ENCODE peak calls at places on chromosome 11, in eight cellular contexts. S is left lung, E is cardiac fibroblast, H is ovary, K is AG09309, Q is lower leg skin, V is tibial artery, I is choroid plexus epithelial cell. M is an unnamed sample.

GRCh38 chr11:132140056-132140455 is 769.6 kb downstream of the NTM start:
- DNase-seq in H (no peak), Q (no peak), E (no peak), K (no peak), I (no peak), V (no peak), S (no peak), M (no peak)

GRCh38 chr11:12088047-12088481 is 22.3 kb upstream of the MICAL2 start:
- DNase-seq in V (peak; percentile 89), I (peak; percentile 83), K (peak; percentile 43), H (no peak), S (no peak), Q (peak; percentile 82), E (peak; percentile 65), M (no peak)

GRCh38 chr11:119258983-119259382 is 52.8 kb downstream of the CBL start:
- DNase-seq in V (no peak), S (no peak), K (no peak), E (no peak), Q (no peak), H (no peak), I (no peak), M (no peak)

GRCh38 chr11:27874998-27875397 is 174.7 kb upstream of the BDNF start:
- DNase-seq in S (no peak), E (peak; percentile 17), Q (no peak), V (no peak), I (no peak), H (no peak), K (no peak), M (no peak)

GRCh38 chr11:22957890-22958289 is 97.6 kb upstream of the CCDC179 start:
- DNase-seq in I (no peak), V (no peak), K (no peak), Q (no peak), S (no peak), H (no peak), E (no peak), M (no peak)

GRCh38 chr11:85875505-85875904 is 20.3 kb downstream of the CCDC83 start:
- DNase-seq in Q (no peak), V (no peak), H (no peak), S (no peak), K (peak; percentile 44), I (peak; percentile 67), E (peak; percentile 29), M (no peak)

GRCh38 chr11:92425127-92425526 is 200.5 kb downstream of the FAT3 start:
- DNase-seq in V (no peak), H (no peak), Q (no peak), K (no peak), S (no peak), I (no peak), E (no peak), M (no peak)

GRCh38 chr11:126460417-126461095 is 105.1 kb downstream of the ST3GAL4 start:
- DNase-seq in V (no peak), I (no peak), E (no peak), K (no peak), Q (no peak), H (no peak), S (peak; percentile 32), M (no peak)

GRCh38 chr11:134250675-134251074 is 2.5 kb downstream of the THYN1 start:
- DNase-seq in E (no peak), S (no peak), V (no peak), I (no peak), K (no peak), H (no peak), Q (no peak), M (no peak)

GRCh38 chr11:84722583-84723108 is 904.5 kb downstream of the DLG2 start:
- DNase-seq in I (no peak), V (no peak), Q (no peak), S (no peak), K (no peak), H (no peak), E (no peak), M (no peak)

GRCh38 chr11:106998126-106998525 is 20.1 kb downstream of the GUCY1A2 start:
- DNase-seq in S (no peak), V (no peak), E (peak; percentile 46), H (no peak), K (peak; percentile 79), I (peak; percentile 67), Q (no peak), M (no peak)

GRCh38 chr11:63985812-63986155 is 454 bp upstream of the OTUB1 start:
- DNase-seq in S (peak; percentile 92), I (no peak), H (no peak), V (no peak), E (no peak), Q (no peak), K (no peak), M (no peak)

GRCh38 chr11:134497586-134497985 is 85.5 kb upstream of the B3GAT1 start:
- DNase-seq in V (peak; percentile 28), K (no peak), S (no peak), H (no peak), I (no peak), Q (no peak), E (no peak), M (no peak)

GRCh38 chr11:12318791-12319733 is 58.3 kb upstream of the PARVA start:
- DNase-seq in S (no peak), E (peak; percentile 69), I (peak; percentile 21), V (no peak), K (peak; percentile 87), H (no peak), Q (no peak), M (peak; percentile 12)

GRCh38 chr11:116202922-116203321 is 569.9 kb downstream of the BUD13 start:
- DNase-seq in I (no peak), Q (no peak), E (no peak), V (no peak), S (no peak), H (no peak), K (no peak), M (no peak)

GRCh38 chr11:31808268-31808667 is 2.9 kb downstream of the PAX6 start:
- DNase-seq in K (no peak), H (no peak), I (no peak), E (no peak), S (no peak), V (no peak), Q (no peak), M (no peak)

GRCh38 chr11:59710136-59710847 is 3.4 kb downstream of the OR10V1 start:
- DNase-seq in H (no peak), I (no peak), Q (no peak), S (no peak), E (no peak), V (no peak), K (no peak), M (no peak)

GRCh38 chr11:16856022-16856471 is 117.6 kb downstream of the C11orf58 start:
- DNase-seq in H (no peak), K (no peak), E (no peak), Q (no peak), S (no peak), I (no peak), V (no peak), M (no peak)

GRCh38 chr11:113184498-113184897 is 129.9 kb upstream of the TTC12 start:
- DNase-seq in K (peak; percentile 82), S (no peak), V (no peak), H (no peak), E (peak; percentile 83), I (peak; percentile 98), Q (no peak), M (peak; percentile 85)

DNA sequence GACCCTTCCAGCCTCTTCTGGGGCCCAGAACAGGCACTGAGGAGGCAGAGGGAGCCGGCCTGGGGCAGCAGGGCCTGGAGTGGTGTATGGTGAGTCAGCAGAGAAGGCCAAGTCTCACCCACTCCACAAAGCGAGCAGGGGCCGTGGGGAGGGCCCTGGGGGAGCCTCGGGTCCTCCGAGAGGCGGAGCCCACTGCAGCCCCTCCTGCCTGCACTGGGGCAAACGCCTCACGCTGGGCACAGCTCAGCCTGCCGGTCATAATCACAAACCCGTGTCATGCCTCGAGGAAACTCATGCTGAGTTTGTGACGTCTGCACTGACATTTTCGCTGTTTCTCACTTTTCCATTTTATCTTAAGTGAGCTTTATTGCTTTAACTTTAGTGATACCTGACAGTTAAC is 38.4 kb downstream of the TOLLIP start:
- DNase-seq in E (peak; percentile 16), I (peak; percentile 87), Q (no peak), S (peak; percentile 51), H (no peak), V (no peak), K (no peak), M (peak; percentile 16)
- H3K4me3 ChIP-seq in E (no peak overlapping the region), I (no peak overlapping the region), Q (no peak overlapping the region), S (no peak overlapping the region), H (no peak overlapping the region), V (no peak overlapping the region), K (no peak overlapping the region), M (no peak overlapping the region)

DNA sequence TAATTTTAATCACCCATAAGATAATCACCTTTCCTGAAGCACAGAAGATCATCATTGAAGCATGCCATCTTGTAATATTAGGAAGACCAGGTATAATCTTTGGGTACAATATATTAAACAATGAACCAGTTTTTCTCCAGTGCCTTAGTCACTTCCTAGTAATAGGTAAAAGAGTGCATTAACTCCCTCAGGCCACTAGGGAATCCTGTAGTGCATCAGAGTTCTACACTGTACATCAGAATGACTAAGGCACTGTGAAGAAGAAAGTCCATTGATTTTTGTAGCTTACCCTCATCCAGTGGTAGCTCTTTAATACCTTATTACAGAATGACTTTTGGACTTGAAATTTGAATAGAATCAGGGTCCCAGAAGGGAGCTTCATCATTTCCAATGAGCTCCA is 4.5 kb downstream of the C11orf87 start:
- DNase-seq in V (no peak), Q (no peak), S (no peak), H (no peak), E (peak; percentile 3), K (no peak), I (peak; percentile 31), M (no peak)
- TF ChIP-seq CTCF in V (no peak), Q (no peak), S (no peak), H (no peak), E (peak; percentile 41), K (peak; percentile 43), I (peak; percentile 44), M (peak; percentile 33)

GRCh38 chr11:110337570-110338193 is 41.3 kb upstream of the RDX start:
- DNase-seq in S (no peak), V (no peak), I (peak; percentile 47), Q (no peak), K (no peak), H (no peak), E (peak; percentile 25), M (no peak)
- H3K4me3 ChIP-seq in S (no peak overlapping the region), V (no peak overlapping the region), I (no peak overlapping the region), Q (no peak overlapping the region), K (no peak overlapping the region), H (no peak overlapping the region), E (no peak overlapping the region), M (no peak overlapping the region)

GRCh38 chr11:62120466-62120865 is 3.3 kb upstream of the INCENP start:
- DNase-seq in K (no peak), S (no peak), I (no peak), E (no peak), Q (no peak), H (no peak), V (no peak), M (no peak)

GRCh38 chr11:62122076-62122475 is 1.7 kb upstream of the INCENP start:
- DNase-seq in E (peak; percentile 25), K (no peak), Q (no peak), V (peak; percentile 47), I (no peak), S (no peak), H (no peak), M (no peak)

GRCh38 chr11:62120001-62120400 is 3.8 kb upstream of the INCENP start:
- DNase-seq in Q (no peak), K (no peak), S (no peak), E (no peak), H (no peak), I (no peak), V (peak; percentile 54), M (no peak)

GRCh38 chr11:62119569-62119968 is 4.2 kb upstream of the INCENP start:
- DNase-seq in E (no peak), V (no peak), S (no peak), H (no peak), Q (no peak), I (no peak), K (no peak), M (no peak)

GRCh38 chr11:62116458-62116857 is 7.4 kb upstream of the INCENP start:
- DNase-seq in H (no peak), S (no peak), K (no peak), Q (no peak), E (no peak), I (no peak), V (no peak), M (no peak)
- TF ChIP-seq CTCF in H (no peak), S (no peak), K (no peak), Q (no peak), E (no peak), I (no peak), V (no peak), M (no peak)